ENCODE peak calls at places on chromosomes 2 and 18, in eight cellular contexts. L, K, A, S, X, M, V and N are unnamed samples.

GRCh38 chr2:112204411-112204810 is 50.4 kb downstream of the ZC3H8 start:
- DNase-seq in L (no peak), K (peak), A (no peak), S (no peak), X (peak), M (no peak), V (peak), N (no peak)

GRCh38 chr2:10691521-10691920 is 1.7 kb upstream of the NOL10 start:
- DNase-seq in L (no peak), K (no peak), A (no peak), S (no peak), X (no peak), M (no peak), V (no peak), N (no peak)

GRCh38 chr2:39481611-39482010 is 44.5 kb upstream of the MAP4K3 start:
- DNase-seq in L (no peak), K (peak), A (no peak), S (no peak), X (peak), M (no peak), V (no peak), N (no peak)

GRCh38 chr2:235642446-235643107 is 148.7 kb downstream of the AGAP1 start:
- DNase-seq in L (no peak), K (peak), A (peak), S (peak), X (peak), M (no peak), V (no peak), N (no peak)

GRCh38 chr2:38835015-38835601 is 40.6 kb downstream of the DHX57 start:
- DNase-seq in L (no peak), K (peak), A (peak), S (no peak), X (peak), M (no peak), V (peak), N (no peak)

GRCh38 chr2:217993817-217994459 is 8.9 kb downstream of the TNS1 start:
- DNase-seq in L (peak), K (peak), A (peak), S (peak), X (peak), M (no peak), V (no peak), N (no peak)

GRCh38 chr18:50961974-50962373 is 5.9 kb upstream of the ELAC1 start:
- DNase-seq in L (no peak), K (no peak), A (no peak), S (no peak), X (no peak), M (no peak), V (no peak), N (no peak)

GRCh38 chr2:241339839-241340471 is 16.1 kb upstream of the FARP2 start:
- DNase-seq in L (no peak), K (peak), A (no peak), S (no peak), X (no peak), M (no peak), V (no peak), N (peak)

GRCh38 chr2:44753552-44754285 is 187.8 kb upstream of the SIX3 start:
- DNase-seq in L (no peak), K (no peak), A (no peak), S (no peak), X (peak), M (no peak), V (no peak), N (peak)

GRCh38 chr2:181224866-181225265 is 232.3 kb upstream of the ITGA4 start:
- DNase-seq in L (no peak), K (no peak), A (no peak), S (no peak), X (no peak), M (no peak), V (no peak), N (no peak)

GRCh38 chr2:168009900-168010299 is 237.5 kb downstream of the STK39 start:
- DNase-seq in L (no peak), K (no peak), A (no peak), S (no peak), X (no peak), M (no peak), V (no peak), N (no peak)

GRCh38 chr2:109722026-109722425 is 72.1 kb upstream of the RGPD5 start:
- DNase-seq in L (no peak), K (no peak), A (no peak), S (no peak), X (no peak), M (no peak), V (no peak), N (no peak)

GRCh38 chr2:226656367-226656766 is 143.3 kb downstream of the IRS1 start:
- DNase-seq in L (no peak), K (no peak), A (no peak), S (no peak), X (peak), M (no peak), V (no peak), N (no peak)

DNA sequence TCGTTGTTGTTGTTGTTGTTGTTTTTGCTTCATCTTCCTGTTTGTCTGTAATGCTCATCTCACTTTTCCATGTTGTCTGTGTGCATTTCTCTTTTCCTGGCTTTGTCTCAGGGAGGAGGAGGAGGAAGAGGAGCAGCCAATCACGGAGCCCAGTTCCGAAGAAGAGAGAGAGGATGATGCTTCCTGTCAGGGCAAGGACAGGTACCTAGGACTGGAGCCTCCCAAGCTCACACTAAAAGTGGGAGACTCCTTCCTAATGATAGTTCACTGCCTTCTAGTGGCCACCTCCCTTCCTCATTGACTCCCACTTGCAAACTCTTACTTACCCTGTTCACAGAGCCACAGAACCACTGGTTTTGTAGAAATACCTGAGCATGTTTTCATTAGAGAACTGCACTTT is 179.6 kb downstream of the TPGS2 start:
- DNase-seq in L (no peak), K (no peak), A (no peak), S (no peak), X (no peak), M (no peak), V (no peak), N (no peak)
- TF ChIP-seq CTCF in L (no peak), K (no peak), A (no peak), S (no peak), X (no peak), M (no peak), V (no peak), N (no peak)

DNA sequence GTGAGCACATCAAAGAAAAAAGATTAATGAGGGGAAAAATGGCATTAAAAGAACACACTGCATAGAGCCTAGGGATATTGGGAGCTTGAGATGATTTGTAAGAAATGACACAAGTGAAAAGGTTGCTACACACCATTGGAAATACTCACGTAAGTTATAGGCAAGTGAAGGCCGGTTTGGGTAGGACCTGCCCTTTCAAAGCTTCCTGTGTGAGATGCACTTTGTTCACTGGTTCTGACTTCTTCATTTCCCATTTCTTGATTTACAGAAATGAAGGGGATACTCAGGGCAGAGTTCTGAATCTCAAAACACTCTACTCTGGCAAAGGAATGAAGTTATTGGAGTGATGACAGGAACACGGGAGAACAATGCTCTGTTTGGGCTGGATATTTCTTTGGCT is at the start of gene IL18RAP:
- DNase-seq in L (no peak), K (no peak), A (no peak), S (no peak), X (no peak), M (no peak), V (no peak), N (no peak)
- H3K4me3 ChIP-seq in L (no peak), K (no peak), A (no peak), S (no peak), X (no peak), M (no peak), V (no peak), N (no peak)

GRCh38 chr2:223464071-223464470 is 138.1 kb downstream of the SCG2 start:
- DNase-seq in L (no peak), K (peak), A (no peak), S (no peak), X (peak), M (no peak), V (no peak), N (no peak)

GRCh38 chr2:223457301-223457700 is 144.9 kb downstream of the SCG2 start:
- DNase-seq in L (no peak), K (no peak), A (no peak), S (no peak), X (peak), M (no peak), V (no peak), N (no peak)

GRCh38 chr2:223460774-223461211 is 141.4 kb downstream of the SCG2 start:
- DNase-seq in L (no peak), K (peak), A (no peak), S (no peak), X (peak), M (no peak), V (peak), N (no peak)

DNA sequence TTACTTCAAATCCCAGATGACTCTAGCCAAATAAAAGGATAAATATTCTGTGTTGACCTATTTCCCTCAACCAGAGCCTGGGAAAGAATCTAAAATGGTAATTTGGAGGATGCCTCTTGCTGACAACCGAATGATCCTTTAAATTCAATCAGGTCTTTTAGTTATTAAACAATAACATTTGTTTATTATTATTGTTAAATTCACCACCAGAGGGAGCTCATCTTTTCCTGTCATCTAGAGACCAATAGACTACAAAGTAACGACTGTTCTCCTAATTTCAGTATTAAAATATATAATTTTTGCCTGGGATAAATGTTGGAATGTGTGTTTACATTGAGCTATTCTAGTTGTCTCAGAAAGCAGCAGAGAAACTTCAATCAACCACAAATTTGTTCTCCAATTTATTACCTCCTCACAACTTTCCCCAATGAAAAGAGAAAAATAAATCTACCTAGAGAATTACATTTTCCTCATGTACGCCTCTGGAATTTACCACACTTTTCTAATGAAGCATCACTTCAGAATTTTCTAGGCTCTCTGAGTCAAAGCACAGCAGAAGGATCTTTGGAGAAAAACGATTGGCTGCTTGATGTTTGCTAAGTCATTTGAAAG is 142.7 kb downstream of the SCG2 start:
- DNase-seq in L (no peak), K (peak), A (no peak), S (no peak), X (peak), M (no peak), V (peak), N (no peak)
- TF ChIP-seq CTCF in L (peak), K (peak), A (no peak), S (peak), X (peak), M (peak), V (peak), N (no peak)

GRCh38 chr2:129929321-129930290 is 49.9 kb upstream of the RAB6C start:
- DNase-seq in L (peak), K (peak), A (no peak), S (peak), X (no peak), M (no peak), V (no peak), N (no peak)
- H3K4me3 ChIP-seq in L (no peak), K (no peak), A (no peak), S (no peak), X (no peak), M (no peak), V (no peak), N (no peak)